ENCODE peak calls at places on chromosomes 5 and 9, in seven cellular contexts. I is ovary, Y is right cardiac atrium, B is GM23248, D is HCT116, X is endodermal cell, G is SJSA1. V is an unnamed sample. For H3K4me1, the result is how much of the 10 kb centered on the place peaks cover.

GRCh38 chr9:81070689-81071088 is 618.7 kb downstream of the TLE1 start:
- DNase-seq in B (no peak), G (no peak), I (no peak), D (no peak), X (no peak), Y (no peak), V (no peak)

GRCh38 chr5:140840978-140841962 is at the start of gene PCDHA8:
- DNase-seq in Y (no peak), X (peak), D (peak), G (no peak), I (no peak), B (peak), V (no peak)

GRCh38 chr5:171425596-171426244 is 6.3 kb downstream of the FGF18 start:
- DNase-seq in I (peak), G (no peak), X (peak), Y (no peak), B (no peak), D (no peak), V (peak)

GRCh38 chr9:33143241-33143642 is 23.9 kb downstream of the B4GALT1 start:
- DNase-seq in I (no peak), G (no peak), B (peak), X (no peak), D (no peak), Y (no peak), V (peak)

GRCh38 chr5:103037673-103038455 is 82.1 kb downstream of the GIN1 start:
- DNase-seq in Y (no peak), B (no peak), D (no peak), G (no peak), X (no peak), I (no peak), V (no peak)

GRCh38 chr9:116900543-116900942 is 213.4 kb downstream of the TRIM32 start:
- DNase-seq in I (no peak), X (no peak), B (no peak), D (no peak), G (no peak), Y (no peak), V (no peak)

GRCh38 chr5:116848974-116849586 is 274.5 kb upstream of the SEMA6A start:
- DNase-seq in D (no peak), X (peak), I (no peak), B (no peak), Y (no peak), G (no peak), V (no peak)

GRCh38 chr5:149675467-149676201 is 54.5 kb upstream of the PPARGC1B start:
- DNase-seq in Y (no peak), D (no peak), I (no peak), X (no peak), G (no peak), B (no peak), V (no peak)

GRCh38 chr5:60594715-60595114 is 105.3 kb downstream of the DEPDC1B start:
- DNase-seq in X (no peak), D (no peak), I (no peak), B (no peak), G (no peak), Y (no peak), V (no peak)

GRCh38 chr9:35686222-35687203 is 3.2 kb downstream of the TPM2 start:
- DNase-seq in D (no peak), B (peak), Y (peak), G (no peak), I (no peak), X (no peak), V (no peak)

GRCh38 chr9:92664394-92665152 is 5.4 kb downstream of the IPPK start:
- DNase-seq in G (no peak), Y (no peak), X (peak), B (peak), D (no peak), I (no peak), V (no peak)

GRCh38 chr5:136309376-136309775 is 56.0 kb downstream of the TRPC7 start:
- DNase-seq in G (no peak), D (no peak), X (no peak), I (no peak), B (no peak), Y (no peak), V (no peak)

GRCh38 chr5:156914371-156914737 is 48.7 kb downstream of the TIMD4 start:
- DNase-seq in B (no peak), X (no peak), D (no peak), Y (no peak), G (no peak), I (no peak), V (no peak)

GRCh38 chr5:14218480-14218879 is 75.3 kb downstream of the TRIO start:
- DNase-seq in D (no peak), I (no peak), G (no peak), B (no peak), Y (no peak), X (no peak), V (no peak)

GRCh38 chr5:153523196-153523595 is 32.7 kb downstream of the GRIA1 start:
- DNase-seq in D (no peak), X (no peak), B (peak), I (no peak), G (no peak), Y (no peak), V (no peak)

GRCh38 chr9:74496819-74497749 is at the start of gene RORB:
- DNase-seq in X (peak), G (peak), D (no peak), Y (peak), B (peak), I (peak), V (no peak)

GRCh38 chr5:152178350-152178699 is 226.8 kb downstream of the NMUR2 start:
- DNase-seq in Y (no peak), I (no peak), B (no peak), D (no peak), X (no peak), G (no peak), V (no peak)

GRCh38 chr9:78236511-78236950 is 656 bp downstream of the CEP78 start:
- DNase-seq in I (no peak), X (no peak), G (no peak), B (peak), Y (no peak), D (no peak), V (peak)

GRCh38 chr9:14715102-14715501 is 7.4 kb downstream of the CER1 start:
- DNase-seq in D (no peak), X (no peak), B (no peak), G (no peak), I (no peak), Y (no peak), V (no peak)

GRCh38 chr5:163190283-163190682 is 247.1 kb upstream of the CCNG1 start:
- DNase-seq in D (no peak), I (no peak), X (no peak), B (no peak), Y (no peak), G (no peak), V (no peak)

DNA sequence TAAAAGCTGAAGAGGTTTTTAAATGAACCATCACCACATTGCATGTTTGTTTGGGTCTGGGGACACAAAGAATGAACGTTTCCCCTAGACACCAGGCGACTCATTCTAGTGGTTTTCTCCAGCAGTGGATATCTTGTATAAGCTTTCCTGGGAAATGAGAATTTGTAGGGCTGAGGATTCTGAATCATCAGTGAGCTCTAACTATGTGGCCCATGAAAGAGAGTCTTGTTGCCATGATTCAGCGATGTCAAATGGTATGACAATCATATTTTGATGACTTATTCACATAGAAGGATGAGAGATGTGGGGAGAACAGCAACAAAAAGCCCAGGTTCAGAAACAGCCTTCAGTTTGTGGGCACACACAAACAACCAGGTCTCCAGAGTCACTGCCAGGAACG is 13.1 kb downstream of the ZNF474 start:
- DNase-seq in X (no peak), Y (no peak), B (peak), D (no peak), G (peak), I (no peak), V (no peak)
- H3K4me1 ChIP-seq in X (under half), Y (under half), B (under half), D (under half), G (under half), I (under half), V (under half)

GRCh38 chr9:121279841-121280388 is 12.0 kb downstream of the GSN start:
- DNase-seq in Y (no peak), D (no peak), I (no peak), G (no peak), B (no peak), X (no peak), V (peak)
- H3K4me1 ChIP-seq in Y (under half), D (half or more), I (under half), G (half or more), B (half or more), X (under half), V (half or more)

GRCh38 chr9:680106-680505 is 161.4 kb upstream of the DMRT1 start:
- DNase-seq in I (no peak), Y (no peak), G (no peak), B (no peak), X (no peak), D (no peak), V (no peak)
- H3K4me1 ChIP-seq in I (under half), Y (under half), G (under half), B (under half), X (under half), D (under half), V (under half)

GRCh38 chr9:129138144-129138462 is 26.9 kb downstream of the PTPA start:
- DNase-seq in B (peak), Y (no peak), G (no peak), D (no peak), I (no peak), X (no peak), V (no peak)
- H3K4me1 ChIP-seq in B (under half), Y (under half), G (under half), D (half or more), I (under half), X (under half), V (half or more)

GRCh38 chr5:1480806-1481205 is 35.6 kb upstream of the SLC6A3 start:
- DNase-seq in X (no peak), I (no peak), G (no peak), D (no peak), Y (no peak), B (no peak), V (no peak)
- H3K4me1 ChIP-seq in X (under half), I (under half), G (under half), D (under half), Y (under half), B (under half), V (under half)

DNA sequence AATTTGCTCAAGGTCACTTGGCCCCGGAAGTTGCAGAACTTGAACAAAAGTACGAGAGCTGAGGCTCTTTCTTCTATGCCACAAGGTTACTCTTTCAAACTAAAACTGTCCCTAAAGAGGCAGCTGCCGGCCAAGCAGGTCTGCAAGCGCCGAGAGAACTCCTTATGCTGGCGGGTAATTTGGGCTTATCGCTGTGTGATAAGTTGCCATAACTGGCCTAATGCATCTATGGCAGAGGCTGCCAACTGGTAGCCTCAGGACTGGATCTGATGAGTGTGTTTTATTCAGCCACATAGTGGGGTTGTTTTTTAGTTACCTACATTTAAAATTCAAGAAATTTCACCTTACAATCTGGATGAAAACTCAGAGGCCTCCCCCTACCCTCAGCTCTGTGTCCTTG is 68.1 kb upstream of the SPOCK1 start:
- DNase-seq in B (no peak), X (no peak), Y (no peak), I (no peak), D (no peak), G (no peak), V (no peak)
- H3K4me1 ChIP-seq in B (half or more), X (under half), Y (under half), I (under half), D (under half), G (under half), V (under half)

DNA sequence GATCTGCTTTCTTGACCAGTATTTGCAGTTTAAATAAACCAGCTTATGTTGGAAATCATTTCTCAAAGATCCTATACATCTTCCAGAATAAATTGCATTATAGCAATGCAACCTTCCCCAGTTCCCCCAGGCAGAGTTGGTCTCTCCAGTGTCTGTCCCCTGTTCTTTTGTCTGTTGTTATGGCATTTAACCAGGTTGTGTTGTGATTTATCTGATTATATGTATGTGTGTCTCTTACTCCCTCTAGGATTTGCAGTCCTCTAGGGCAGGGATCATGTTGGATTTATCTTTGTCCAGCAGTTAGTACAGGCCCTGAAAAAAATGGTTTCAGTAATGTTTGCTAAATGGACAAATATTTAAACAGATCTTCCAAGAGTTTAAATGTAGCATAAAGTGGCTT is 17.3 kb downstream of the GARNL3 start:
- DNase-seq in I (no peak), G (no peak), B (no peak), Y (no peak), X (no peak), D (no peak), V (no peak)
- H3K4me1 ChIP-seq in I (under half), G (under half), B (under half), Y (under half), X (under half), D (under half), V (under half)

DNA sequence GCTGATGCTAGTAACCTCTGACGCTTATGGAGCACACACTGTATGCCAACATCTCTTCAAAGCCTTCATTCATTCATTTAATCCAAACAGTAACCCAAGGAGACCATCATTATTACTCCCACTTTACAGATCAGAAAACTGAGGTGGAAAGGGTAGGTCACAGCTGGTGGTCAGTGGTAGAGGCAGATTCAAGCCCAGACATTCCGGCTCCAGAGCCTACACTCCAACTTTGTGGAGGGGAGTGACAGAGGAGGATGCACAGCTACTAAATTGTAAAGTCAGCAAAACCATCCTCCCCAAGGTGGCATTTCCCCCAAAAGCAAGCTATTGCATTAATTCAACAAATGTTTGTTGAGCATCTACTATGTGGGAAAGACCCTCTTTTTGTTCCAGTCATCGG is 110.5 kb upstream of the CPEB4 start:
- DNase-seq in X (no peak), D (no peak), Y (no peak), I (no peak), B (no peak), G (no peak), V (no peak)
- H3K4me1 ChIP-seq in X (under half), D (under half), Y (under half), I (under half), B (under half), G (under half), V (under half)